ENCODE peak calls at places on chromosomes 1 and 21, in ten cellular contexts. One of them, this sample, is unnamed.
A peak's percentile ranks its signal among the peaks of the same experiment; 100 is the strongest.

GRCh38 chr1:209937996-209938959 is at the start of gene SYT14:
- DNase-seq in C1 segment of cervical spinal cord: peak; percentile 50
- DNase-seq in stimulated activated CD4-positive, alpha-beta T cell treated with anti-CD3 and anti-CD28 coated beads, Interleukin-1b, Interleukin-23, amount 100 ng/mL, for 1 hour: no peak
- DNase-seq in GM13976: peak; percentile 25
- DNase-seq in naive thymus-derived CD4-positive, alpha-beta T cell: no peak
- DNase-seq in activated T-cell treated with anti-CD3 and anti-CD28 coated beads for 1 hour: no peak
- DNase-seq in IMR-90: peak; percentile 25
- DNase-seq in stimulated activated naive CD8-positive, alpha-beta T cell treated with anti-CD3 and anti-CD28 coated beads, Interleukin-15, Interleukin-2, amounts not matched to agents 100 U/mL and 50 U/mL, for 24 hours: peak; percentile 3
- DNase-seq in cardiac septum: no peak
- DNase-seq in left cardiac atrium: no peak
- DNase-seq in this sample: no peak

GRCh38 chr1:230149751-230150584 is 82.9 kb downstream of the GALNT2 start:
- DNase-seq in stimulated activated naive CD8-positive, alpha-beta T cell treated with anti-CD3 and anti-CD28 coated beads, Interleukin-15, Interleukin-2, amounts not matched to agents 100 U/mL and 50 U/mL, for 24 hours: no peak
- DNase-seq in IMR-90: peak; percentile 32
- DNase-seq in stimulated activated CD4-positive, alpha-beta T cell treated with anti-CD3 and anti-CD28 coated beads, Interleukin-1b, Interleukin-23, amount 100 ng/mL, for 1 hour: no peak
- DNase-seq in naive thymus-derived CD4-positive, alpha-beta T cell: no peak
- DNase-seq in left cardiac atrium: no peak
- DNase-seq in C1 segment of cervical spinal cord: no peak
- DNase-seq in cardiac septum: peak; percentile 76
- DNase-seq in GM13976: peak; percentile 64
- DNase-seq in activated T-cell treated with anti-CD3 and anti-CD28 coated beads for 1 hour: no peak
- DNase-seq in this sample: no peak

GRCh38 chr1:197519741-197520334 is 251.8 kb downstream of the CRB1 start:
- DNase-seq in IMR-90: peak; percentile 12
- DNase-seq in activated T-cell treated with anti-CD3 and anti-CD28 coated beads for 1 hour: no peak
- DNase-seq in stimulated activated naive CD8-positive, alpha-beta T cell treated with anti-CD3 and anti-CD28 coated beads, Interleukin-15, Interleukin-2, amounts not matched to agents 100 U/mL and 50 U/mL, for 24 hours: no peak
- DNase-seq in stimulated activated CD4-positive, alpha-beta T cell treated with anti-CD3 and anti-CD28 coated beads, Interleukin-1b, Interleukin-23, amount 100 ng/mL, for 1 hour: no peak
- DNase-seq in naive thymus-derived CD4-positive, alpha-beta T cell: no peak
- DNase-seq in C1 segment of cervical spinal cord: no peak
- DNase-seq in cardiac septum: no peak
- DNase-seq in left cardiac atrium: no peak
- DNase-seq in GM13976: no peak
- DNase-seq in this sample: no peak

GRCh38 chr21:20802201-20802600 is 196.0 kb upstream of the NCAM2 start:
- DNase-seq in cardiac septum: no peak
- DNase-seq in naive thymus-derived CD4-positive, alpha-beta T cell: no peak
- DNase-seq in activated T-cell treated with anti-CD3 and anti-CD28 coated beads for 1 hour: no peak
- DNase-seq in left cardiac atrium: no peak
- DNase-seq in C1 segment of cervical spinal cord: no peak
- DNase-seq in IMR-90: no peak
- DNase-seq in stimulated activated CD4-positive, alpha-beta T cell treated with anti-CD3 and anti-CD28 coated beads, Interleukin-1b, Interleukin-23, amount 100 ng/mL, for 1 hour: no peak
- DNase-seq in stimulated activated naive CD8-positive, alpha-beta T cell treated with anti-CD3 and anti-CD28 coated beads, Interleukin-15, Interleukin-2, amounts not matched to agents 100 U/mL and 50 U/mL, for 24 hours: no peak
- DNase-seq in GM13976: no peak
- DNase-seq in this sample: no peak

GRCh38 chr1:58785424-58786058 is 1.7 kb upstream of the JUN start:
- DNase-seq in C1 segment of cervical spinal cord: peak; percentile 63
- DNase-seq in stimulated activated naive CD8-positive, alpha-beta T cell treated with anti-CD3 and anti-CD28 coated beads, Interleukin-15, Interleukin-2, amounts not matched to agents 100 U/mL and 50 U/mL, for 24 hours: peak; percentile 30
- DNase-seq in left cardiac atrium: peak; percentile 57
- DNase-seq in IMR-90: peak; percentile 39
- DNase-seq in cardiac septum: peak; percentile 76
- DNase-seq in GM13976: no peak
- DNase-seq in stimulated activated CD4-positive, alpha-beta T cell treated with anti-CD3 and anti-CD28 coated beads, Interleukin-1b, Interleukin-23, amount 100 ng/mL, for 1 hour: no peak
- DNase-seq in naive thymus-derived CD4-positive, alpha-beta T cell: peak; percentile 23
- DNase-seq in activated T-cell treated with anti-CD3 and anti-CD28 coated beads for 1 hour: no peak
- DNase-seq in this sample: peak; percentile 79

GRCh38 chr1:2251786-2252185 is 23.7 kb downstream of the SKI start:
- DNase-seq in activated T-cell treated with anti-CD3 and anti-CD28 coated beads for 1 hour: no peak
- DNase-seq in left cardiac atrium: peak; percentile 78
- DNase-seq in stimulated activated naive CD8-positive, alpha-beta T cell treated with anti-CD3 and anti-CD28 coated beads, Interleukin-15, Interleukin-2, amounts not matched to agents 100 U/mL and 50 U/mL, for 24 hours: no peak
- DNase-seq in stimulated activated CD4-positive, alpha-beta T cell treated with anti-CD3 and anti-CD28 coated beads, Interleukin-1b, Interleukin-23, amount 100 ng/mL, for 1 hour: no peak
- DNase-seq in cardiac septum: peak; percentile 88
- DNase-seq in C1 segment of cervical spinal cord: no peak
- DNase-seq in naive thymus-derived CD4-positive, alpha-beta T cell: peak; percentile 32
- DNase-seq in GM13976: no peak
- DNase-seq in IMR-90: no peak
- DNase-seq in this sample: peak; percentile 86

GRCh38 chr1:54716299-54717047 is 812 bp downstream of the TTC4 start:
- DNase-seq in left cardiac atrium: no peak
- DNase-seq in C1 segment of cervical spinal cord: no peak
- DNase-seq in stimulated activated CD4-positive, alpha-beta T cell treated with anti-CD3 and anti-CD28 coated beads, Interleukin-1b, Interleukin-23, amount 100 ng/mL, for 1 hour: no peak
- DNase-seq in naive thymus-derived CD4-positive, alpha-beta T cell: no peak
- DNase-seq in activated T-cell treated with anti-CD3 and anti-CD28 coated beads for 1 hour: no peak
- DNase-seq in GM13976: no peak
- DNase-seq in IMR-90: peak; percentile 81
- DNase-seq in cardiac septum: no peak
- DNase-seq in stimulated activated naive CD8-positive, alpha-beta T cell treated with anti-CD3 and anti-CD28 coated beads, Interleukin-15, Interleukin-2, amounts not matched to agents 100 U/mL and 50 U/mL, for 24 hours: no peak
- DNase-seq in this sample: no peak

GRCh38 chr21:45959182-45959581 is 22.4 kb upstream of the COL6A1 start:
- DNase-seq in activated T-cell treated with anti-CD3 and anti-CD28 coated beads for 1 hour: no peak
- DNase-seq in GM13976: peak; percentile 15
- DNase-seq in stimulated activated CD4-positive, alpha-beta T cell treated with anti-CD3 and anti-CD28 coated beads, Interleukin-1b, Interleukin-23, amount 100 ng/mL, for 1 hour: no peak
- DNase-seq in naive thymus-derived CD4-positive, alpha-beta T cell: no peak
- DNase-seq in stimulated activated naive CD8-positive, alpha-beta T cell treated with anti-CD3 and anti-CD28 coated beads, Interleukin-15, Interleukin-2, amounts not matched to agents 100 U/mL and 50 U/mL, for 24 hours: no peak
- DNase-seq in IMR-90: no peak
- DNase-seq in C1 segment of cervical spinal cord: no peak
- DNase-seq in cardiac septum: no peak
- DNase-seq in left cardiac atrium: no peak
- DNase-seq in this sample: no peak

GRCh38 chr21:42404534-42404933 is 832 bp downstream of the UBASH3A start:
- DNase-seq in stimulated activated CD4-positive, alpha-beta T cell treated with anti-CD3 and anti-CD28 coated beads, Interleukin-1b, Interleukin-23, amount 100 ng/mL, for 1 hour: no peak
- DNase-seq in naive thymus-derived CD4-positive, alpha-beta T cell: no peak
- DNase-seq in stimulated activated naive CD8-positive, alpha-beta T cell treated with anti-CD3 and anti-CD28 coated beads, Interleukin-15, Interleukin-2, amounts not matched to agents 100 U/mL and 50 U/mL, for 24 hours: peak; percentile 51
- DNase-seq in C1 segment of cervical spinal cord: no peak
- DNase-seq in cardiac septum: peak; percentile 7
- DNase-seq in left cardiac atrium: no peak
- DNase-seq in IMR-90: no peak
- DNase-seq in GM13976: no peak
- DNase-seq in activated T-cell treated with anti-CD3 and anti-CD28 coated beads for 1 hour: no peak
- DNase-seq in this sample: no peak

GRCh38 chr1:36570478-36571060 is 87.9 kb upstream of the CSF3R start:
- DNase-seq in C1 segment of cervical spinal cord: no peak
- DNase-seq in left cardiac atrium: no peak
- DNase-seq in stimulated activated naive CD8-positive, alpha-beta T cell treated with anti-CD3 and anti-CD28 coated beads, Interleukin-15, Interleukin-2, amounts not matched to agents 100 U/mL and 50 U/mL, for 24 hours: no peak
- DNase-seq in naive thymus-derived CD4-positive, alpha-beta T cell: no peak
- DNase-seq in stimulated activated CD4-positive, alpha-beta T cell treated with anti-CD3 and anti-CD28 coated beads, Interleukin-1b, Interleukin-23, amount 100 ng/mL, for 1 hour: no peak
- DNase-seq in activated T-cell treated with anti-CD3 and anti-CD28 coated beads for 1 hour: no peak
- DNase-seq in cardiac septum: peak; percentile 49
- DNase-seq in GM13976: no peak
- DNase-seq in IMR-90: no peak
- DNase-seq in this sample: no peak

GRCh38 chr1:206002833-206003532 is at the start of gene RAB7B:
- DNase-seq in naive thymus-derived CD4-positive, alpha-beta T cell: no peak
- DNase-seq in left cardiac atrium: peak; percentile 80
- DNase-seq in stimulated activated naive CD8-positive, alpha-beta T cell treated with anti-CD3 and anti-CD28 coated beads, Interleukin-15, Interleukin-2, amounts not matched to agents 100 U/mL and 50 U/mL, for 24 hours: no peak
- DNase-seq in cardiac septum: peak; percentile 84
- DNase-seq in IMR-90: peak; percentile 76
- DNase-seq in stimulated activated CD4-positive, alpha-beta T cell treated with anti-CD3 and anti-CD28 coated beads, Interleukin-1b, Interleukin-23, amount 100 ng/mL, for 1 hour: no peak
- DNase-seq in C1 segment of cervical spinal cord: no peak
- DNase-seq in activated T-cell treated with anti-CD3 and anti-CD28 coated beads for 1 hour: no peak
- DNase-seq in GM13976: no peak
- DNase-seq in this sample: peak; percentile 71

GRCh38 chr1:3652538-3653285 is 396 bp downstream of the TP73 start:
- DNase-seq in IMR-90: no peak
- DNase-seq in left cardiac atrium: no peak
- DNase-seq in GM13976: no peak
- DNase-seq in activated T-cell treated with anti-CD3 and anti-CD28 coated beads for 1 hour: no peak
- DNase-seq in cardiac septum: no peak
- DNase-seq in naive thymus-derived CD4-positive, alpha-beta T cell: no peak
- DNase-seq in stimulated activated naive CD8-positive, alpha-beta T cell treated with anti-CD3 and anti-CD28 coated beads, Interleukin-15, Interleukin-2, amounts not matched to agents 100 U/mL and 50 U/mL, for 24 hours: no peak
- DNase-seq in C1 segment of cervical spinal cord: no peak
- DNase-seq in stimulated activated CD4-positive, alpha-beta T cell treated with anti-CD3 and anti-CD28 coated beads, Interleukin-1b, Interleukin-23, amount 100 ng/mL, for 1 hour: no peak
- DNase-seq in this sample: no peak

GRCh38 chr1:61391730-61392129 is 309.4 kb downstream of the NFIA start:
- DNase-seq in naive thymus-derived CD4-positive, alpha-beta T cell: no peak
- DNase-seq in C1 segment of cervical spinal cord: no peak
- DNase-seq in GM13976: no peak
- DNase-seq in cardiac septum: no peak
- DNase-seq in IMR-90: no peak
- DNase-seq in stimulated activated CD4-positive, alpha-beta T cell treated with anti-CD3 and anti-CD28 coated beads, Interleukin-1b, Interleukin-23, amount 100 ng/mL, for 1 hour: no peak
- DNase-seq in activated T-cell treated with anti-CD3 and anti-CD28 coated beads for 1 hour: no peak
- DNase-seq in stimulated activated naive CD8-positive, alpha-beta T cell treated with anti-CD3 and anti-CD28 coated beads, Interleukin-15, Interleukin-2, amounts not matched to agents 100 U/mL and 50 U/mL, for 24 hours: no peak
- DNase-seq in left cardiac atrium: no peak
- DNase-seq in this sample: no peak

GRCh38 chr21:29133241-29133640 is 2.8 kb downstream of the MAP3K7CL start:
- DNase-seq in stimulated activated CD4-positive, alpha-beta T cell treated with anti-CD3 and anti-CD28 coated beads, Interleukin-1b, Interleukin-23, amount 100 ng/mL, for 1 hour: no peak
- DNase-seq in GM13976: no peak
- DNase-seq in naive thymus-derived CD4-positive, alpha-beta T cell: no peak
- DNase-seq in stimulated activated naive CD8-positive, alpha-beta T cell treated with anti-CD3 and anti-CD28 coated beads, Interleukin-15, Interleukin-2, amounts not matched to agents 100 U/mL and 50 U/mL, for 24 hours: no peak
- DNase-seq in left cardiac atrium: no peak
- DNase-seq in activated T-cell treated with anti-CD3 and anti-CD28 coated beads for 1 hour: no peak
- DNase-seq in IMR-90: no peak
- DNase-seq in C1 segment of cervical spinal cord: no peak
- DNase-seq in cardiac septum: no peak
- DNase-seq in this sample: no peak

GRCh38 chr1:22171951-22172715 is 29.2 kb upstream of the WNT4 start:
- DNase-seq in C1 segment of cervical spinal cord: no peak
- DNase-seq in GM13976: no peak
- DNase-seq in stimulated activated naive CD8-positive, alpha-beta T cell treated with anti-CD3 and anti-CD28 coated beads, Interleukin-15, Interleukin-2, amounts not matched to agents 100 U/mL and 50 U/mL, for 24 hours: no peak
- DNase-seq in activated T-cell treated with anti-CD3 and anti-CD28 coated beads for 1 hour: no peak
- DNase-seq in IMR-90: no peak
- DNase-seq in naive thymus-derived CD4-positive, alpha-beta T cell: no peak
- DNase-seq in stimulated activated CD4-positive, alpha-beta T cell treated with anti-CD3 and anti-CD28 coated beads, Interleukin-1b, Interleukin-23, amount 100 ng/mL, for 1 hour: no peak
- DNase-seq in cardiac septum: no peak
- DNase-seq in left cardiac atrium: no peak
- DNase-seq in this sample: no peak

GRCh38 chr1:21020151-21020550 is 156.5 kb downstream of the EIF4G3 start:
- DNase-seq in activated T-cell treated with anti-CD3 and anti-CD28 coated beads for 1 hour: no peak
- DNase-seq in cardiac septum: no peak
- DNase-seq in naive thymus-derived CD4-positive, alpha-beta T cell: no peak
- DNase-seq in C1 segment of cervical spinal cord: no peak
- DNase-seq in stimulated activated CD4-positive, alpha-beta T cell treated with anti-CD3 and anti-CD28 coated beads, Interleukin-1b, Interleukin-23, amount 100 ng/mL, for 1 hour: no peak
- DNase-seq in stimulated activated naive CD8-positive, alpha-beta T cell treated with anti-CD3 and anti-CD28 coated beads, Interleukin-15, Interleukin-2, amounts not matched to agents 100 U/mL and 50 U/mL, for 24 hours: no peak
- DNase-seq in left cardiac atrium: no peak
- DNase-seq in GM13976: no peak
- DNase-seq in IMR-90: peak; percentile 21
- DNase-seq in this sample: no peak

GRCh38 chr1:45552309-45552708 is 1.7 kb downstream of the AKR1A1 start:
- DNase-seq in activated T-cell treated with anti-CD3 and anti-CD28 coated beads for 1 hour: no peak
- DNase-seq in IMR-90: no peak
- DNase-seq in GM13976: no peak
- DNase-seq in naive thymus-derived CD4-positive, alpha-beta T cell: no peak
- DNase-seq in left cardiac atrium: no peak
- DNase-seq in stimulated activated CD4-positive, alpha-beta T cell treated with anti-CD3 and anti-CD28 coated beads, Interleukin-1b, Interleukin-23, amount 100 ng/mL, for 1 hour: no peak
- DNase-seq in cardiac septum: no peak
- DNase-seq in stimulated activated naive CD8-positive, alpha-beta T cell treated with anti-CD3 and anti-CD28 coated beads, Interleukin-15, Interleukin-2, amounts not matched to agents 100 U/mL and 50 U/mL, for 24 hours: no peak
- DNase-seq in C1 segment of cervical spinal cord: no peak
- DNase-seq in this sample: no peak

GRCh38 chr1:169049258-169049936 is 57.1 kb upstream of the ATP1B1 start:
- DNase-seq in IMR-90: no peak
- DNase-seq in C1 segment of cervical spinal cord: no peak
- DNase-seq in activated T-cell treated with anti-CD3 and anti-CD28 coated beads for 1 hour: no peak
- DNase-seq in stimulated activated CD4-positive, alpha-beta T cell treated with anti-CD3 and anti-CD28 coated beads, Interleukin-1b, Interleukin-23, amount 100 ng/mL, for 1 hour: no peak
- DNase-seq in cardiac septum: no peak
- DNase-seq in stimulated activated naive CD8-positive, alpha-beta T cell treated with anti-CD3 and anti-CD28 coated beads, Interleukin-15, Interleukin-2, amounts not matched to agents 100 U/mL and 50 U/mL, for 24 hours: peak; percentile 43
- DNase-seq in GM13976: peak; percentile 8
- DNase-seq in left cardiac atrium: no peak
- DNase-seq in naive thymus-derived CD4-positive, alpha-beta T cell: no peak
- DNase-seq in this sample: no peak